ENCODE peak calls at places on chromosomes 1 and 21, in four cellular contexts. One of them, this sample, is unnamed.

GRCh38 chr1:119689511-119689910 is 22.2 kb upstream of the PHGDH start:
- DNase-seq in glutamatergic neuron: no peak
- DNase-seq in cardiac fibroblast: no peak
- DNase-seq in A549: no peak
- DNase-seq in this sample: no peak

GRCh38 chr1:26833432-26834405 is 7.2 kb downstream of the ZDHHC18 start:
- DNase-seq in A549: no peak
- DNase-seq in glutamatergic neuron: no peak
- DNase-seq in cardiac fibroblast: no peak
- DNase-seq in this sample: peak; percentile 83

GRCh38 chr21:38496224-38496623 is 2.1 kb downstream of the ERG start:
- DNase-seq in cardiac fibroblast: no peak
- DNase-seq in glutamatergic neuron: no peak
- DNase-seq in A549: no peak
- DNase-seq in this sample: no peak

GRCh38 chr1:185480545-185480944 is 163.5 kb upstream of the IVNS1ABP start:
- DNase-seq in cardiac fibroblast: no peak
- DNase-seq in glutamatergic neuron: no peak
- DNase-seq in A549: no peak
- DNase-seq in this sample: no peak

GRCh38 chr1:55813619-55814018 is 598.5 kb upstream of the USP24 start:
- DNase-seq in cardiac fibroblast: peak; percentile 95
- DNase-seq in A549: no peak
- DNase-seq in glutamatergic neuron: no peak
- DNase-seq in this sample: no peak

GRCh38 chr1:6011946-6012258 is 19.7 kb upstream of the NPHP4 start:
- DNase-seq in cardiac fibroblast: no peak
- DNase-seq in A549: no peak
- DNase-seq in glutamatergic neuron: no peak
- DNase-seq in this sample: no peak

GRCh38 chr1:156497743-156498446 is 2.7 kb downstream of the MEF2D start:
- DNase-seq in A549: no peak
- DNase-seq in glutamatergic neuron: no peak
- DNase-seq in cardiac fibroblast: no peak
- DNase-seq in this sample: no peak

GRCh38 chr1:182795563-182796228 is 6.1 kb downstream of the NPL start:
- DNase-seq in glutamatergic neuron: no peak
- DNase-seq in cardiac fibroblast: no peak
- DNase-seq in A549: peak; percentile 15
- DNase-seq in this sample: no peak

GRCh38 chr1:95040032-95040525 is 32.7 kb downstream of the ALG14 start:
- DNase-seq in A549: no peak
- DNase-seq in glutamatergic neuron: no peak
- DNase-seq in cardiac fibroblast: no peak
- DNase-seq in this sample: no peak

GRCh38 chr1:175390081-175390481 is 197.5 kb upstream of the KIAA0040 start:
- DNase-seq in cardiac fibroblast: no peak
- DNase-seq in glutamatergic neuron: no peak
- DNase-seq in A549: no peak
- DNase-seq in this sample: no peak

GRCh38 chr1:15432327-15432726 is 5.9 kb upstream of the CTRC start:
- DNase-seq in cardiac fibroblast: no peak
- DNase-seq in A549: no peak
- DNase-seq in glutamatergic neuron: peak; percentile 46
- DNase-seq in this sample: no peak

GRCh38 chr1:59698386-59698785 is 116.4 kb upstream of the HOOK1 start:
- DNase-seq in cardiac fibroblast: no peak
- DNase-seq in A549: no peak
- DNase-seq in glutamatergic neuron: no peak
- DNase-seq in this sample: no peak

GRCh38 chr1:225880636-225881035 is 1.5 kb downstream of the TMEM63A start:
- DNase-seq in glutamatergic neuron: no peak
- DNase-seq in cardiac fibroblast: no peak
- DNase-seq in A549: no peak
- DNase-seq in this sample: no peak

GRCh38 chr21:41703857-41704501 is 62.9 kb downstream of the RIPK4 start:
- DNase-seq in A549: no peak
- DNase-seq in cardiac fibroblast: no peak
- DNase-seq in glutamatergic neuron: no peak
- DNase-seq in this sample: no peak

GRCh38 chr21:36203603-36203889 is 46.9 kb downstream of the DOP1B start:
- DNase-seq in glutamatergic neuron: no peak
- DNase-seq in A549: peak; percentile 49
- DNase-seq in cardiac fibroblast: peak; percentile 64
- DNase-seq in this sample: no peak

GRCh38 chr1:246772686-246773085 is 48.5 kb downstream of the SCCPDH start:
- DNase-seq in A549: no peak
- DNase-seq in glutamatergic neuron: no peak
- DNase-seq in cardiac fibroblast: no peak
- DNase-seq in this sample: no peak

GRCh38 chr1:226967665-226968064 is 27.6 kb downstream of the COQ8A start:
- DNase-seq in A549: no peak
- DNase-seq in glutamatergic neuron: no peak
- DNase-seq in cardiac fibroblast: peak; percentile 25
- DNase-seq in this sample: no peak

GRCh38 chr1:6922096-6922931 is 137.1 kb downstream of the CAMTA1 start:
- DNase-seq in glutamatergic neuron: no peak
- DNase-seq in A549: no peak
- DNase-seq in cardiac fibroblast: peak; percentile 73
- DNase-seq in this sample: no peak

GRCh38 chr1:109299087-109299983 is 7.5 kb downstream of the MYBPHL start:
- DNase-seq in A549: no peak
- DNase-seq in glutamatergic neuron: no peak
- DNase-seq in cardiac fibroblast: peak; percentile 92
- DNase-seq in this sample: no peak

GRCh38 chr1:162663589-162664030 is 31.3 kb downstream of the DDR2 start:
- DNase-seq in A549: no peak
- DNase-seq in glutamatergic neuron: no peak
- DNase-seq in cardiac fibroblast: peak; percentile 82
- DNase-seq in this sample: no peak

GRCh38 chr1:162661336-162661735 is 29.1 kb downstream of the DDR2 start:
- DNase-seq in glutamatergic neuron: no peak
- DNase-seq in cardiac fibroblast: no peak
- DNase-seq in A549: no peak
- DNase-seq in this sample: no peak

GRCh38 chr1:162662013-162662412 is 29.7 kb downstream of the DDR2 start:
- DNase-seq in glutamatergic neuron: no peak
- DNase-seq in A549: no peak
- DNase-seq in cardiac fibroblast: no peak
- DNase-seq in this sample: no peak

GRCh38 chr1:162660598-162660997 is 28.3 kb downstream of the DDR2 start:
- DNase-seq in glutamatergic neuron: no peak
- DNase-seq in A549: no peak
- DNase-seq in cardiac fibroblast: no peak
- DNase-seq in this sample: no peak

GRCh38 chr1:162663086-162663485 is 30.8 kb downstream of the DDR2 start:
- DNase-seq in cardiac fibroblast: no peak
- DNase-seq in A549: no peak
- DNase-seq in glutamatergic neuron: no peak
- DNase-seq in this sample: no peak
- TF ChIP-seq CTCF in cardiac fibroblast: no peak
- TF ChIP-seq CTCF in A549: no peak
- TF ChIP-seq CTCF in glutamatergic neuron: no peak
- TF ChIP-seq CTCF in this sample: no peak

DNA sequence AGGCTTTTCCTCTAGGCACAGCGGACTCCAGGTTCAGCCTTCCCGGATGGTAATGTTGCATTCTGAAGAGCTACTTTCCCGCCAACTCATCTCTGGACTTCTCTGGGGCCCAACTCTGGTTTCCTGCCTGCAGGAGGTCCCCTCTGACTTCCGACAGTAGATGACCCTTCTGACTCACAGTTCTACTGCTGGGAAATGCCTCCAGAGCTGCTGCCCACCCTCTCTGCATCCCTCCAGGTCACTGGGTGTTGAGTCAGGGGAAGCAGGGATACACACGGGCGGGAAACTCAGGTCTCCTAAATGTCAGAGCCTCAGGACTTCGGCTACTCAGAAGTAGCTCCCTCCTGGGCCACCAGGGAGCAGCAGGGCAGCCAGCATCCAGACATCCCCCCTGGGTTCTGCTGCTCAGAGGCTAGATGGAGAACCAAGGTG is 2.1 kb upstream of the KIF21B start:
- DNase-seq in cardiac fibroblast: peak; percentile 51
- DNase-seq in glutamatergic neuron: no peak
- DNase-seq in A549: peak; percentile 79
- DNase-seq in this sample: no peak
- TF ChIP-seq CTCF in cardiac fibroblast: peak; percentile 51
- TF ChIP-seq CTCF in glutamatergic neuron: no peak
- TF ChIP-seq CTCF in A549: peak; percentile 13
- TF ChIP-seq CTCF in this sample: no peak

DNA sequence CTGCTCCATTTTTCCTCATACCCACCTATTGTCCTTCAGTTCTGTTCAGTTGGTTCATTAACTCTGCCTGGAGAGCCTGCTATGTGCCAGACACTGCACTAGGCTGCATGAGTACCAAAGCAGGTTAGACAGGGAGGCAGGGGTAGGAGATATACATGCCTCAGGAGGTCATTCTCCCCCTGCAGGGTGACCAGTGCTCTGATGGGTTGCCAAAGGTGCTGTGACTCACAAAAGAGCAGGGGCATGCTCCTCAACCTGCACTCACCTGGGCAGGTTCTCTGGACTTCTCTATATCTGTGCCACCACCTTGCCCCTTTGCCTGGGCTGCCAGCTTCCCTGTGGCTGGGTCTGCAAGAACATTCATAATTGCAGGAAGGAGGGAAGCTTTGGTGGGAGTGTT is 356.3 kb upstream of the PLXNA2 start:
- DNase-seq in glutamatergic neuron: no peak
- DNase-seq in A549: no peak
- DNase-seq in cardiac fibroblast: no peak
- DNase-seq in this sample: no peak
- TF ChIP-seq CTCF in glutamatergic neuron: no peak
- TF ChIP-seq CTCF in A549: no peak
- TF ChIP-seq CTCF in cardiac fibroblast: no peak
- TF ChIP-seq CTCF in this sample: no peak

GRCh38 chr1:99327357-99327756 is 63.1 kb downstream of the PLPPR4 start:
- DNase-seq in cardiac fibroblast: no peak
- DNase-seq in glutamatergic neuron: no peak
- DNase-seq in A549: no peak
- DNase-seq in this sample: no peak

GRCh38 chr1:99331083-99331482 is 66.8 kb downstream of the PLPPR4 start:
- DNase-seq in glutamatergic neuron: no peak
- DNase-seq in A549: no peak
- DNase-seq in cardiac fibroblast: no peak
- DNase-seq in this sample: no peak

GRCh38 chr1:99328171-99328570 is 63.9 kb downstream of the PLPPR4 start:
- DNase-seq in A549: no peak
- DNase-seq in glutamatergic neuron: no peak
- DNase-seq in cardiac fibroblast: no peak
- DNase-seq in this sample: no peak

DNA sequence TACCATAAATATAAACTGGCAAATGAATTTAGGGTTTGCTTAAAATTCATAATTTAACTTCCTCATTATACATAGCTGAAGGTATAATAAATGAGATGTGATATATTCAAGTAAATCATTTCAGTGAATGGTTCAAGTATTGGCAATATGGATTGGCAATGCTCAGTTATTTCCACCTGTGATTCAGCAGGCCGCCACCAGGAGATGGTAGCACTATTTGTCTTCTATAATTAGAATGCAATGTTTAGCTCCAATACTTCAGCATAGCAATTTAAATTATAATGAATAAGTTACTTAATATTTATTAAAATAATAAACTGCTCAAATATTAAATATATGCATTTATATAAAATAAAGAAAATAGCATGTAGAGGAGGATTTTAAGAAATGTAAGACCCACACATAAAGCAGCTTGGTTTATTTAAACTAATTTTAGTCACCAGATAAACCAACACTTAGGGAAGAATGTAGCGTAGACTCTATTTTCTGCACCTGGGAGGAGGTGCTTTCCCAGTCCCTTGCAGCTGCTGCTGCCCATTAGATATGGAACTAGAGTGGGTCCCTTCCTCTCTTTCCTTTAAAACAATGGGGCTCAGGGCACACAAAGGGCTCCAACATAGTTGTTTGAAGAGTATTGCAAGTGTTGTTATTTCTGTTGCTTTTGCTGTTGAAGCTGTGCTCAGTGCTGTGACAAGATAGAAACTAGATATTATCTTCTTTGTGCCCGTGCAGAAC is 62.1 kb downstream of the PLPPR4 start:
- DNase-seq in cardiac fibroblast: peak; percentile 2
- DNase-seq in glutamatergic neuron: peak; percentile 22
- DNase-seq in A549: no peak
- DNase-seq in this sample: no peak
- TF ChIP-seq CTCF in cardiac fibroblast: peak; percentile 48
- TF ChIP-seq CTCF in glutamatergic neuron: peak; percentile 66
- TF ChIP-seq CTCF in A549: no peak
- TF ChIP-seq CTCF in this sample: no peak

GRCh38 chr1:181504294-181505115 is 21.2 kb downstream of the CACNA1E start:
- DNase-seq in cardiac fibroblast: peak; percentile 19
- DNase-seq in glutamatergic neuron: peak; percentile 42
- DNase-seq in A549: peak; percentile 44
- DNase-seq in this sample: no peak
- TF ChIP-seq CTCF in cardiac fibroblast: no peak
- TF ChIP-seq CTCF in glutamatergic neuron: peak; percentile 77
- TF ChIP-seq CTCF in A549: no peak
- TF ChIP-seq CTCF in this sample: no peak

GRCh38 chr1:111334169-111334568 is 43.5 kb downstream of the CHIA start:
- DNase-seq in A549: no peak
- DNase-seq in glutamatergic neuron: no peak
- DNase-seq in cardiac fibroblast: peak; percentile 68
- DNase-seq in this sample: no peak
- TF ChIP-seq CTCF in A549: peak; percentile 23
- TF ChIP-seq CTCF in glutamatergic neuron: no peak
- TF ChIP-seq CTCF in cardiac fibroblast: peak; percentile 65
- TF ChIP-seq CTCF in this sample: peak; percentile 74

DNA sequence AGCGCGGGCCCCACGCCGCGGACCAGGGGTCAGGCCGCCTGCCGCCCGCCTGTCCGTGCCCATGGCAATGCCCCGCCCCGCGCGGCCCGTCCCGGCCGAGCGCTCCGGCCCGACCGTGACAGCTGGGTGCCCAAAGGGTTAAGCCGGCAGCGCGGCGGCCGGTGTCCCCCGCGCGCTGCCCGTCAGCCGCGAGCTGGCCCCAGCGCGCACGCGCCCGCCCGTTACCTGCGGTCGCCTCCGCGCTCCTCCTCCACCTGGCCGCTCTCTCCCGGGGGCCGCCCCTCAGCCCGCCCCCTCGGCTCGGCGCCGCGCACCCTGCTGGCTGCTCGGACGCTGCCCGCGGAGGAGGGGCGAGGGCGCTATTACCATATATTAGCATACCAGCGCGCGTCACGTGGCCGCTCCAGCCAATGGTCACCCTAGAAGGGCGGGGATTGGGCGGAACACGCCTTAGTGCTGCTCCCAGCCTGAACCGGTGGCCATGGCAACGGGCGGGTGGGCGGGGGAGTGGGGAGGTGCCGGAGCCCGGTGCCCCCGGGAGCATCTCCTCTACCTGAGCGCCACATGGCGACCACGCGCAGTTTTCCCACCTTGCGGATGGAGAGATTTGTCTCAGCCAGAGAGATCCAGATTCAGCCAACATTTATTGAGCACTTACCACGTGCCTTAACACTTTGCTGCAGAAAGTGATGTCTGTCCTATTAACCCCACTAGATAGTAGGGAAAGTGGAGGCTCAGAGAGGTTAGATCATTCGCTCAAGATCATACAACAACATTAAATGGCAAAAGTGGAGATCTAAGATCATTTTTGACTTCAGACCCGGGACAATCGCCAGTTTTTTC is at the start of gene PHC2:
- DNase-seq in A549: peak; percentile 90
- DNase-seq in cardiac fibroblast: peak; percentile 96
- DNase-seq in glutamatergic neuron: peak; percentile 97
- DNase-seq in this sample: peak; percentile 90
- TF ChIP-seq CTCF in A549: no peak
- TF ChIP-seq CTCF in cardiac fibroblast: peak; percentile 13
- TF ChIP-seq CTCF in glutamatergic neuron: peak; percentile 7
- TF ChIP-seq CTCF in this sample: peak; percentile 22

This sample was measured in natural killer cell.